ENCODE peak calls at places on chromosome 3, in nine cellular contexts. F is CD4-positive, alpha-beta memory T cell; O is pancreas; N is mesendoderm; J is endothelial cell of umbilical vein; Z is right cardiac atrium; H is ovary; Q is colonic mucosa; P is IMR-90. V is an unnamed sample.

GRCh38 chr3:10738688-10739372 is 77.2 kb upstream of the SLC6A11 start:
- DNase-seq in F (peak), O (peak), N (peak), J (peak), Z (peak), H (peak), Q (peak), P (peak), V (peak)

GRCh38 chr3:140752499-140752898 is 74.6 kb downstream of the TRIM42 start:
- DNase-seq in F (no peak), O (no peak), N (no peak), J (no peak), Z (no peak), H (no peak), Q (no peak), P (no peak), V (no peak)

GRCh38 chr3:53254190-53254809 is 1.5 kb downstream of the TKT start:
- DNase-seq in F (no peak), O (no peak), N (no peak), J (peak), Z (no peak), H (no peak), Q (no peak), P (no peak), V (no peak)

GRCh38 chr3:12854550-12854949 is 13.2 kb upstream of the RPL32 start:
- DNase-seq in F (no peak), O (no peak), N (no peak), J (no peak), Z (no peak), H (no peak), Q (no peak), P (no peak), V (no peak)

GRCh38 chr3:50226888-50227389 is 9.1 kb upstream of the GNAI2 start:
- DNase-seq in F (no peak), O (no peak), N (peak), J (no peak), Z (peak), H (no peak), Q (peak), P (no peak), V (peak)

GRCh38 chr3:73108750-73109149 is 47.3 kb downstream of the EBLN2 start:
- DNase-seq in F (no peak), O (no peak), N (no peak), J (no peak), Z (no peak), H (no peak), Q (no peak), P (no peak), V (no peak)

GRCh38 chr3:45896956-45897355 is 10.6 kb downstream of the CCR9 start:
- DNase-seq in F (no peak), O (no peak), N (no peak), J (no peak), Z (no peak), H (no peak), Q (no peak), P (peak), V (no peak)

GRCh38 chr3:136750922-136751258 is 1.3 kb downstream of the STAG1 start:
- DNase-seq in F (no peak), O (no peak), N (no peak), J (no peak), Z (no peak), H (no peak), Q (no peak), P (peak), V (no peak)

GRCh38 chr3:125121246-125122010 is 65.6 kb upstream of the HEG1 start:
- DNase-seq in F (no peak), O (no peak), N (no peak), J (no peak), Z (no peak), H (no peak), Q (no peak), P (no peak), V (no peak)

GRCh38 chr3:167110906-167111305 is 269.2 kb downstream of the ZBBX start:
- DNase-seq in F (no peak), O (no peak), N (peak), J (no peak), Z (no peak), H (no peak), Q (no peak), P (no peak), V (no peak)

GRCh38 chr3:113166719-113167492 is 44.5 kb upstream of the BOC start:
- DNase-seq in F (no peak), O (peak), N (peak), J (no peak), Z (peak), H (peak), Q (no peak), P (peak), V (peak)

GRCh38 chr3:113200946-113201345 is 10.4 kb upstream of the BOC start:
- DNase-seq in F (no peak), O (no peak), N (no peak), J (no peak), Z (no peak), H (no peak), Q (no peak), P (no peak), V (no peak)

GRCh38 chr3:113167929-113168771 is 43.2 kb upstream of the BOC start:
- DNase-seq in F (no peak), O (no peak), N (no peak), J (no peak), Z (no peak), H (peak), Q (no peak), P (no peak), V (peak)

GRCh38 chr3:4633078-4634004 is 140.2 kb downstream of the ITPR1 start:
- DNase-seq in F (peak), O (no peak), N (peak), J (peak), Z (no peak), H (no peak), Q (no peak), P (peak), V (no peak)

GRCh38 chr3:120450914-120451669 is at the start of gene FSTL1:
- DNase-seq in F (no peak), O (peak), N (peak), J (peak), Z (peak), H (peak), Q (peak), P (peak), V (no peak)
- H3K27ac ChIP-seq in F (no peak), O (peak), N (peak), J (peak), Z (peak), H (peak), Q (peak), P (peak), V (peak)

DNA sequence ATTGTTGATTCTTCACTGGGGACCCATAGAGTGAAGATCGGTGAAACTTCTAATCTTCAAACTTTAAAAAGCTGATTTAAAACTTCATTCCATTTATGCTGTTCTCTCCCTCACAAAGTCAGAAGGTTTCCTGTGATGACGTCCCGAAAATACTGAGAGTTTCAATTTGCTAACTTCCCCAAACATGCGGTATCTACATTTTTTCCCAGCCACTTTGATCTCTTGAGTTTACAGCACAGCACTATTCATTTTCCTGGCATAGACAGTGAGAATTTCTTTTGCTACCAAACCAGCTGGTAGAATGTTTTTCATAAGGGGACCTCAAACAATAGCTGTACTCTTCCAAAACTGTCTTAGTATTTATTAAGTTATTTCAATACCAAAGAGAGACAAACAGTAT is 156.8 kb downstream of the LSAMP start:
- DNase-seq in F (no peak), O (no peak), N (no peak), J (no peak), Z (no peak), H (no peak), Q (no peak), P (peak), V (no peak)
- H3K27ac ChIP-seq in F (no peak), O (no peak), N (no peak), J (no peak), Z (no peak), H (no peak), Q (no peak), P (no peak), V (no peak)

GRCh38 chr3:47016086-47016933 is 36.8 kb downstream of the NBEAL2 start:
- DNase-seq in F (no peak), O (no peak), N (no peak), J (no peak), Z (no peak), H (no peak), Q (no peak), P (peak), V (no peak)
- H3K27ac ChIP-seq in F (peak), O (no peak), N (no peak), J (peak), Z (no peak), H (no peak), Q (no peak), P (peak), V (no peak)

GRCh38 chr3:36497234-36497633 is 116.9 kb downstream of the STAC start:
- DNase-seq in F (no peak), O (no peak), N (no peak), J (no peak), Z (no peak), H (no peak), Q (no peak), P (no peak), V (no peak)

GRCh38 chr3:36489679-36490420 is 109.5 kb downstream of the STAC start:
- DNase-seq in F (no peak), O (no peak), N (no peak), J (no peak), Z (no peak), H (no peak), Q (no peak), P (no peak), V (no peak)

GRCh38 chr3:36496734-36497133 is 116.4 kb downstream of the STAC start:
- DNase-seq in F (no peak), O (no peak), N (no peak), J (no peak), Z (no peak), H (no peak), Q (no peak), P (no peak), V (no peak)

GRCh38 chr3:36493051-36493450 is 112.7 kb downstream of the STAC start:
- DNase-seq in F (no peak), O (no peak), N (no peak), J (no peak), Z (no peak), H (no peak), Q (no peak), P (no peak), V (no peak)

GRCh38 chr3:36494461-36495109 is 114.3 kb downstream of the STAC start:
- DNase-seq in F (no peak), O (no peak), N (no peak), J (no peak), Z (peak), H (no peak), Q (peak), P (peak), V (no peak)
- H3K27ac ChIP-seq in F (no peak), O (no peak), N (no peak), J (no peak), Z (no peak), H (no peak), Q (no peak), P (no peak), V (no peak)

GRCh38 chr3:152386208-152386607 is 117.5 kb downstream of the MBNL1 start:
- DNase-seq in F (no peak), O (no peak), N (no peak), J (no peak), Z (no peak), H (no peak), Q (no peak), P (no peak), V (no peak)
- H3K27ac ChIP-seq in F (no peak), O (no peak), N (no peak), J (no peak), Z (no peak), H (no peak), Q (no peak), P (no peak), V (no peak)